ENCODE peak calls at places on chromosomes 1 and 21, in seven cellular contexts. X, R, Q, C, M, G and K are unnamed samples.

GRCh38 chr1:43935711-43936427 is 2.3 kb downstream of the ARTN start:
- DNase-seq in C (peak; percentile 27), X (no peak), G (peak; percentile 67), M (no peak), R (no peak), Q (no peak), K (no peak)

GRCh38 chr21:16169102-16169511 is 439.3 kb downstream of the USP25 start:
- DNase-seq in G (no peak), X (no peak), Q (no peak), R (no peak), C (no peak), M (no peak), K (no peak)

GRCh38 chr1:46806196-46807020 is 7.6 kb downstream of the CYP4B1 start:
- DNase-seq in R (no peak), G (no peak), Q (peak; percentile 59), M (peak; percentile 12), X (peak; percentile 24), C (no peak), K (no peak)

GRCh38 chr1:27522860-27523665 is 33.1 kb upstream of the WASF2 start:
- DNase-seq in M (peak; percentile 49), X (no peak), C (peak; percentile 31), G (peak; percentile 79), R (no peak), Q (peak; percentile 41), K (no peak)

GRCh38 chr1:229258851-229259110 is 12.1 kb upstream of the RAB4A start:
- DNase-seq in X (no peak), Q (no peak), M (no peak), R (no peak), G (peak; percentile 67), C (no peak), K (peak; percentile 27)

GRCh38 chr1:156885314-156885713 is 8.2 kb upstream of the PEAR1 start:
- DNase-seq in C (no peak), Q (no peak), M (no peak), G (no peak), R (no peak), X (no peak), K (no peak)

GRCh38 chr1:229990326-229990725 is 76.7 kb upstream of the GALNT2 start:
- DNase-seq in X (no peak), C (no peak), G (no peak), M (no peak), R (no peak), Q (no peak), K (no peak)

GRCh38 chr1:119773711-119774241 is 5.1 kb upstream of the HMGCS2 start:
- DNase-seq in C (peak; percentile 21), Q (no peak), G (peak; percentile 85), X (no peak), R (no peak), M (no peak), K (no peak)

GRCh38 chr1:30706528-30706927 is 16.9 kb downstream of the MATN1 start:
- DNase-seq in G (no peak), M (no peak), X (no peak), C (peak; percentile 15), R (no peak), Q (no peak), K (no peak)

GRCh38 chr1:66256629-66257575 is 277.1 kb upstream of the SGIP1 start:
- DNase-seq in R (no peak), X (no peak), C (peak; percentile 68), Q (no peak), M (no peak), G (no peak), K (peak; percentile 84)

GRCh38 chr1:200033511-200034261 is 6.2 kb downstream of the NR5A2 start:
- DNase-seq in C (no peak), G (peak; percentile 61), X (no peak), R (no peak), M (no peak), Q (no peak), K (no peak)

GRCh38 chr1:55823521-55824296 is 608.5 kb upstream of the USP24 start:
- DNase-seq in C (peak; percentile 60), M (no peak), G (no peak), Q (no peak), R (no peak), X (no peak), K (no peak)

GRCh38 chr1:115437146-115437639 is 99.1 kb upstream of the NGF start:
- DNase-seq in X (no peak), C (no peak), M (no peak), Q (no peak), G (no peak), R (no peak), K (peak; percentile 87)

GRCh38 chr1:40182956-40183710 is 21.9 kb downstream of the RLF start:
- DNase-seq in C (peak; percentile 59), M (peak; percentile 31), X (peak; percentile 19), Q (peak; percentile 63), R (no peak), G (peak; percentile 62), K (peak; percentile 47)

GRCh38 chr1:222372221-222372620 is 175.7 kb downstream of the HHIPL2 start:
- DNase-seq in X (no peak), G (no peak), Q (no peak), M (no peak), R (no peak), C (no peak), K (no peak)

GRCh38 chr1:117671781-117672501 is 66.1 kb downstream of the TENT5C start:
- DNase-seq in Q (peak; percentile 66), M (no peak), R (no peak), G (peak; percentile 56), C (no peak), X (no peak), K (peak; percentile 72)

GRCh38 chr1:67646145-67647035 is 38.6 kb upstream of the GADD45A start:
- DNase-seq in M (peak; percentile 59), X (no peak), G (peak; percentile 74), R (no peak), Q (no peak), C (peak; percentile 7), K (no peak)

GRCh38 chr1:213983589-213984386 is 4.0 kb upstream of the PROX1 start:
- DNase-seq in X (no peak), C (no peak), R (no peak), G (peak; percentile 50), M (no peak), Q (no peak), K (no peak)

GRCh38 chr1:26127235-26128163 is 15.9 kb downstream of the PDIK1L start:
- DNase-seq in R (no peak), G (peak; percentile 55), Q (peak; percentile 42), X (no peak), C (no peak), M (no peak), K (peak; percentile 63)

GRCh38 chr1:41366428-41367101 is 5.3 kb downstream of the FOXO6 start:
- DNase-seq in G (no peak), C (no peak), R (no peak), M (no peak), Q (no peak), X (peak; percentile 37), K (no peak)

GRCh38 chr1:181208967-181209366 is 120.5 kb downstream of the IER5 start:
- DNase-seq in G (no peak), C (no peak), X (no peak), R (no peak), Q (no peak), M (no peak), K (no peak)

GRCh38 chr1:160534823-160535605 is 12.0 kb upstream of the SLAMF6 start:
- DNase-seq in G (peak; percentile 65), C (no peak), M (no peak), Q (no peak), X (no peak), R (no peak), K (no peak)

GRCh38 chr1:182616130-182617074 is 12.2 kb upstream of the RGS16 start:
- DNase-seq in Q (no peak), G (peak; percentile 93), C (no peak), M (peak; percentile 74), R (no peak), X (peak; percentile 49), K (no peak)

GRCh38 chr1:18703041-18703621 is 72.5 kb downstream of the PAX7 start:
- DNase-seq in G (peak; percentile 72), C (no peak), M (no peak), X (no peak), Q (peak; percentile 4), R (no peak), K (peak; percentile 10)

GRCh38 chr1:84352298-84353106 is 45.8 kb upstream of the DNASE2B start:
- DNase-seq in M (no peak), G (no peak), Q (no peak), X (no peak), C (no peak), R (no peak), K (no peak)

GRCh38 chr1:2906620-2907019 is 105.1 kb upstream of the TTC34 start:
- DNase-seq in Q (no peak), C (no peak), X (no peak), G (no peak), M (no peak), R (no peak), K (no peak)

GRCh38 chr21:41817228-41817627 is 50.4 kb upstream of the RIPK4 start:
- DNase-seq in C (peak; percentile 89), Q (peak; percentile 75), M (peak; percentile 69), R (peak; percentile 18), X (peak; percentile 71), G (peak; percentile 64), K (peak; percentile 74)

GRCh38 chr1:63817152-63817667 is 43.4 kb downstream of the ROR1 start:
- DNase-seq in G (no peak), Q (peak; percentile 41), C (peak; percentile 51), R (no peak), M (no peak), X (peak; percentile 65), K (peak; percentile 27)

GRCh38 chr1:162899422-162900168 is 38.6 kb upstream of the CCDC190 start:
- DNase-seq in Q (no peak), X (no peak), M (no peak), C (peak; percentile 85), R (no peak), G (no peak), K (no peak)

GRCh38 chr1:232853994-232854532 is 48.8 kb downstream of the MAP10 start:
- DNase-seq in M (no peak), G (no peak), C (peak; percentile 81), R (no peak), X (no peak), Q (no peak), K (no peak)

GRCh38 chr1:41739061-41739955 is 179.4 kb downstream of the HIVEP3 start:
- DNase-seq in C (no peak), G (no peak), Q (peak; percentile 63), R (no peak), X (no peak), M (no peak), K (no peak)

GRCh38 chr1:232611834-232612233 is 18.1 kb downstream of the SIPA1L2 start:
- DNase-seq in X (no peak), R (no peak), Q (no peak), M (no peak), C (no peak), G (peak; percentile 83), K (no peak)

GRCh38 chr1:48017716-48018115 is 20.5 kb upstream of the TRABD2B start:
- DNase-seq in Q (no peak), M (no peak), G (no peak), C (peak; percentile 11), R (no peak), X (no peak), K (no peak)

GRCh38 chr1:3928622-3929021 is 28.6 kb upstream of the C1orf174 start:
- DNase-seq in M (no peak), G (no peak), X (no peak), R (no peak), C (no peak), Q (no peak), K (no peak)